ENCODE peak calls at places on chromosomes 6 and 20, in six cellular contexts. B is uterus, J is astrocyte of the spinal cord, F is IMR-90, T is brain microvascular endothelial cell, H is fibroblast of the aortic adventitia. O is an unnamed sample.

GRCh38 chr20:12906401-12906800 is 102.4 kb upstream of the SPTLC3 start:
- DNase-seq in B (no peak), J (no peak), F (no peak), T (no peak), H (no peak), O (no peak)

GRCh38 chr6:166775180-166775922 is 148.3 kb upstream of the RPS6KA2 start:
- DNase-seq in B (peak), J (peak), F (peak), T (peak), H (peak), O (peak)

GRCh38 chr6:42702200-42702599 is 20.2 kb downstream of the PRPH2 start:
- DNase-seq in B (no peak), J (no peak), F (peak), T (peak), H (peak), O (peak)

GRCh38 chr20:32763202-32763999 is 1.2 kb downstream of the DNMT3B start:
- DNase-seq in B (no peak), J (no peak), F (no peak), T (no peak), H (no peak), O (no peak)

GRCh38 chr6:25439368-25439767 is 160.2 kb downstream of the CARMIL1 start:
- DNase-seq in B (no peak), J (no peak), F (no peak), T (no peak), H (no peak), O (no peak)

GRCh38 chr6:43491750-43492661 is 14.6 kb downstream of the TJAP1 start:
- DNase-seq in B (peak), J (peak), F (peak), T (peak), H (peak), O (peak)

GRCh38 chr20:49937023-49937929 is 1.1 kb downstream of the RNF114 start:
- DNase-seq in B (no peak), J (no peak), F (no peak), T (no peak), H (no peak), O (peak)

GRCh38 chr6:36118550-36119107 is 11.7 kb upstream of the MAPK13 start:
- DNase-seq in B (no peak), J (no peak), F (no peak), T (no peak), H (no peak), O (peak)

GRCh38 chr6:7377961-7378360 is 11.6 kb downstream of the CAGE1 start:
- DNase-seq in B (no peak), J (no peak), F (no peak), T (no peak), H (no peak), O (no peak)

GRCh38 chr6:170167657-170168159 is 123.2 kb downstream of the DLL1 start:
- DNase-seq in B (no peak), J (no peak), F (no peak), T (no peak), H (no peak), O (no peak)

GRCh38 chr6:25907475-25908014 is 22.9 kb downstream of the SLC17A2 start:
- DNase-seq in B (no peak), J (no peak), F (no peak), T (no peak), H (no peak), O (no peak)

GRCh38 chr6:142878407-142878806 is 66.6 kb downstream of the HIVEP2 start:
- DNase-seq in B (no peak), J (no peak), F (no peak), T (no peak), H (no peak), O (no peak)

GRCh38 chr6:138188278-138188923 is 26.7 kb downstream of the ARFGEF3 start:
- DNase-seq in B (no peak), J (no peak), F (no peak), T (no peak), H (no peak), O (peak)

GRCh38 chr6:134147033-134147533 is 94.7 kb upstream of the SLC2A12 start:
- DNase-seq in B (no peak), J (no peak), F (no peak), T (no peak), H (no peak), O (no peak)

GRCh38 chr20:8490076-8490830 is 358.2 kb downstream of the PLCB1 start:
- DNase-seq in B (no peak), J (no peak), F (peak), T (no peak), H (peak), O (no peak)

GRCh38 chr6:31399589-31400466 is 3.6 kb upstream of the MICA start:
- DNase-seq in B (peak), J (peak), F (peak), T (peak), H (peak), O (peak)

GRCh38 chr6:124158024-124158423 is 354.4 kb downstream of the NKAIN2 start:
- DNase-seq in B (no peak), J (no peak), F (no peak), T (no peak), H (no peak), O (no peak)

GRCh38 chr6:43129434-43130194 is 41.5 kb upstream of the SRF start:
- DNase-seq in B (no peak), J (no peak), F (peak), T (peak), H (peak), O (no peak)

GRCh38 chr6:42978487-42978792 is 541 bp downstream of the PEX6 start:
- DNase-seq in B (no peak), J (no peak), F (no peak), T (peak), H (no peak), O (no peak)

GRCh38 chr6:147154454-147154853 is 49.8 kb upstream of the STXBP5 start:
- DNase-seq in B (no peak), J (peak), F (peak), T (peak), H (peak), O (peak)

GRCh38 chr6:106924699-106925523 is 49.6 kb downstream of the CD24 start:
- DNase-seq in B (no peak), J (no peak), F (no peak), T (no peak), H (no peak), O (no peak)

GRCh38 chr6:33417127-33417902 is 592 bp downstream of the CUTA start:
- DNase-seq in B (no peak), J (peak), F (peak), T (peak), H (peak), O (peak)

GRCh38 chr6:33413601-33414120 is 2.8 kb downstream of the PHF1 start:
- DNase-seq in B (no peak), J (no peak), F (no peak), T (no peak), H (no peak), O (no peak)

GRCh38 chr6:33414592-33415271 is 3.2 kb downstream of the CUTA start:
- DNase-seq in B (no peak), J (no peak), F (no peak), T (no peak), H (no peak), O (no peak)

GRCh38 chr6:33416386-33417126 is 1.4 kb downstream of the CUTA start:
- DNase-seq in B (no peak), J (no peak), F (peak), T (no peak), H (no peak), O (no peak)

DNA sequence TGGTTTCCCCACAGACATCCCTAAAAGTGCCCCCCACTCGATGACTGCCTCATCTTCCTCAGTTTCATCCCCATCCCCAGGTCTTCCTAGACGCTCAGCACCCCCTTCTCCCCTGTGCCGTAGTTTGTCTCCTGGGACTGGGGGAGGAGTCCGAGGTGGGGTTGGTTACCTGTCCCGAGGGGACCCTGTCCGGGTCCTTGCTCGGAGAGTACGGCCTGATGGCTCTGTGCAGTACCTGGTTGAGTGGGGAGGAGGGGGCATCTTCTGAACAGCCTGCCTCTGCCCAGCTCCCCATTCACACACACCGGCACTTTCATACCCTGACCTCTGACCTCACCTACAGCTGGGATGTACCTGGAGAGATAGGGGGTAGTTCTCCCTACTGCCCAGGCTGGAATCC is 2.1 kb downstream of the CUTA start:
- DNase-seq in B (no peak), J (no peak), F (no peak), T (no peak), H (no peak), O (no peak)
- H3K4me3 ChIP-seq in B (no peak), J (peak), F (peak), T (peak), H (peak), O (no peak)

GRCh38 chr6:84197708-84198107 is 29.7 kb downstream of the CEP162 start:
- DNase-seq in B (no peak), J (peak), F (no peak), T (peak), H (no peak), O (no peak)
- TF ChIP-seq CTCF in B (no peak), J (peak), F (no peak), T (no peak), H (no peak), O (peak)

GRCh38 chr6:53433617-53434285 is 85.0 kb upstream of the ELOVL5 start:
- DNase-seq in B (no peak), J (no peak), F (no peak), T (no peak), H (no peak), O (no peak)
- H3K4me3 ChIP-seq in B (no peak), J (no peak), F (no peak), T (no peak), H (no peak), O (no peak)

DNA sequence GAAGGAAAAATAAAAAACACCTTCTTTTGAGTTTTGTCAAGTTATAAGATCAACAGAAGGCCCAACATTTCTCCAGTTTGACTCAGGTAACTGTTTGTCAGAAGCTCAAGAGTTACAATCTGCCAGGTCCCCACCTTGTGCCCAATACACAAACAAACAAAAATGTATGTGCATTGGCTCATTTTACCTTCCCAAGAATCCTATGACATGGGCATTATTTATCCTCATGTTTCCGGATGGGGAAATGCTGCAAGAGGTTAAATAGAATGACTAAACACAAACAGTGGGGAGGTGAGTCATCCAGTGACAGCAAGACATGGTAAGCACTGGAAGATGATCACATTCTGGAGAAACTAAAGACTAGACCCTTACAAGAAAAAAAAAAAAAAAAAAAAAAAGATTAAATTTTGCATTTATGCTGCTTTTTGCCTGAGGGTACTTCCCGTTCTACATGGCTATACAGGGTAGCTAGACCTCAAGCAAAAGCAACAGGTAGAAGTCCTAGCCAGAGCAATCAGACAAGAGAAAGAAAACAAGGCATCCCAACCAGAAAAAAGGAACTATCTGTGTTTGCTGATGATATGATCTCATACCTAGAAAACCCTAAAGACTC is 23.6 kb upstream of the ANKRD60 start:
- DNase-seq in B (no peak), J (peak), F (peak), T (peak), H (peak), O (peak)
- TF ChIP-seq CTCF in B (no peak), J (no peak), F (no peak), T (no peak), H (no peak), O (no peak)

GRCh38 chr6:135877666-135878065 is 26.2 kb downstream of the PDE7B start:
- DNase-seq in B (no peak), J (no peak), F (no peak), T (no peak), H (no peak), O (no peak)
- H3K4me3 ChIP-seq in B (no peak), J (no peak), F (no peak), T (no peak), H (no peak), O (no peak)

DNA sequence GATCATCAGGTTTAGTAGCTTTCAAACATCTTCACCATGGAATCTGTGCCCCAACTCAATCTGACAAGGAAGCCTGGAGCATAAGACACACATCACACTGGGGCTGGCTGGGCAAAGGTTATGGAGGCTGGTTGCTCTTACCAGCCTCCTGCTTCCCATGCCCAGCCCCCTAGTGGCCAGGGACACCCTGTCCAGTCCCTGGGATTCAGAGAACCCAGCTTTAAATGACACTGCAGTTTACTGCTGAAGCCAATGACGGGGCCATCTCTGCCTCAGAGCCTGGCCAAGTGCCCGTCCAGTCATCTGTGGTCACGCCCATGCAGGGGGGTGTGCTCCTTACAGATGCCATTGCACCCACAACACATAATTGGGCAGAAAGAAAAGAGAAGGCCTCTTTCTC is 272.9 kb downstream of the SMOC2 start:
- DNase-seq in B (no peak), J (no peak), F (no peak), T (no peak), H (no peak), O (no peak)
- TF ChIP-seq CTCF in B (no peak), J (no peak), F (no peak), T (peak), H (no peak), O (no peak)

GRCh38 chr20:59253779-59254319 is 46.6 kb upstream of the EDN3 start:
- DNase-seq in B (no peak), J (no peak), F (no peak), T (no peak), H (no peak), O (no peak)
- H3K4me3 ChIP-seq in B (no peak), J (no peak), F (no peak), T (no peak), H (no peak), O (no peak)

DNA sequence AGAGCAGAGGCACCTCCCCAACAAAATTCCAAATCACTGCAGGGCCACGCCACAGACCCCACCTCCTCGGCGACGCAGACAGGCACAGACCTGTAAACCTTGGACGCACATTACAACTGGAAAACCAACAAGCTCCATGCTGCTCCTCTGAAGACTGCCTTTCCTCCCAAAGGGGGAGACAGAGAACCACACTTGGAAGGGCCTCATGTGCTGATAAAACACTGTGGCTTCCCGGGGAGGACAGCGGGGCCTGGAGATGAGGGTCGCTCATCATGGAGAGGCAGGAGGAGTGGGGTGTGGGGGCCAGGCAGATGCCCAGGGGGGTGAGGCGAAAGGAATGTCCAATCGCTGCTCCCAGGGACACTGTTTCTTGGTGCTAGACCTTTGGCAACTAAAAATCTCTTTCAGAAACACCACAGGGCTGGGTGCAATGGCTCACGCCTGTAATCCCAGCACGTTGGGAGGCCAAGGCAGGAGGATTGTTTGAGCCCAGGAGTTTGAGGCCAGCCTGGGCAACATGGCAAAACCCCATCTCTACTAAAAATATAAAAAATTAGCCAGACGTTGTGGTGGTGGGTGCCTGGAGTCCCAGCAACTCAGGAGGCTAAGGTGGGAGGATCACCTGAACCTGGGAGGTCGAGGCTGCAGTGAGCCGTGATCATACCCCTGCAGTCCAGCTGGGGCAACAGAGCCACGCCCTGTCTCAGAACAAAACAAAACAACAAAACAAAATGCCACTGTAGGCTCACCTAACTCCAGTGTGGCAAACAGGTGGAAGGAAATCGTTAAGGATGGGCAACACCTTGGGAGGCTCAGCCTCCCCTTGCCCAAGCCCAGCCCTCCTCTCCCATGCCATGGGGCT is 53.8 kb downstream of the ABHD12 start:
- DNase-seq in B (no peak), J (peak), F (peak), T (peak), H (peak), O (peak)
- TF ChIP-seq CTCF in B (no peak), J (peak), F (peak), T (peak), H (peak), O (peak)

DNA sequence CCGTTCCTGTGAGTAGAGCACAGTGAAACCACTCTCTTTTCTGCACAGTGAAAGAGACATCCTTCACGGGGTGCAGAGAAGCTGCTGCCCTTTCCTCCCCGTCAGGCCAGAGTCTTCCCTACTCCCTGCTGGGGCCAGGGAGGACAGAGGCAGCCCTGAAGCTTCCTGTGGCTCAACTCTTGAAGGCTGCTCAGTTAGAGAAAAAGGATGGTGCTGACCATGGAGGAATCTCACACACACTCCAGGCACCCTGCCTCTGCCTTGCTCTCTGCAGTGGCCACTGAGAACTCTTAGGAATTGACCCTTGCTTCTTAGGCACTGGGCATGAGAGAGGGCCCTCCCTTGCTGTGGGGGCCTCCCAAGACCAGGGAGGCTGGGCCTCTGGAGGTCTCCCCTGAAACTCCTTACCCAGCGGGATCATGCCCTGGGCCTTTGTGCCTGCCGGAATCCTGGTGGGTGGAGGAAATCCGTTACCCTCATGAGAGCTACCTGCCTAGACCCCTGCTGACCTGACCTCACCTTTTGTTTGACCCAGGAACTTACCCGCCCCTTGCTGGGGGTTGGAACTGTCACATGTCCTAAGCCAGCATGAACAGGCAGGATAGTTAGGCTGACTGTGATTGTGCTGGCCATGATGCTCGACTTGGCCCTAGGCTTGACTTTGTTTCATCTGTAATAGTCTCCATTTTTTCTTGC is 65.0 kb upstream of the CD93 start:
- DNase-seq in B (no peak), J (no peak), F (no peak), T (no peak), H (no peak), O (no peak)
- H3K4me3 ChIP-seq in B (no peak), J (no peak), F (no peak), T (no peak), H (no peak), O (no peak)

O was measured in epithelial cell of esophagus.